ENCODE peak calls at places on chromosomes 5 and 9, in four cellular contexts. One of them, this sample, is unnamed.

GRCh38 chr9:34810187-34810524 is 100.2 kb upstream of the CCL21 start:
- DNase-seq in HepG2: no peak
- DNase-seq in K562: no peak
- DNase-seq in GM12878: no peak
- DNase-seq in this sample: no peak

GRCh38 chr5:178207917-178208280 is 3.6 kb downstream of the HNRNPAB start:
- DNase-seq in GM12878: no peak
- DNase-seq in HepG2: no peak
- DNase-seq in K562: no peak
- DNase-seq in this sample: no peak

GRCh38 chr5:133482033-133482432 is 130.3 kb downstream of the FSTL4 start:
- DNase-seq in K562: no peak
- DNase-seq in HepG2: no peak
- DNase-seq in GM12878: no peak
- DNase-seq in this sample: no peak

GRCh38 chr5:1368236-1368635 is 23.3 kb upstream of the CLPTM1L start:
- DNase-seq in K562: no peak
- DNase-seq in HepG2: no peak
- DNase-seq in GM12878: no peak
- DNase-seq in this sample: no peak

GRCh38 chr5:36904677-36905076 is 28.1 kb downstream of the NIPBL start:
- DNase-seq in HepG2: peak
- DNase-seq in GM12878: no peak
- DNase-seq in K562: no peak
- DNase-seq in this sample: no peak

GRCh38 chr5:133347039-133347438 is 265.3 kb downstream of the FSTL4 start:
- DNase-seq in HepG2: peak
- DNase-seq in K562: peak
- DNase-seq in GM12878: no peak
- DNase-seq in this sample: no peak

GRCh38 chr9:124769451-124770358 is 1.4 kb downstream of the NR6A1 start:
- DNase-seq in GM12878: no peak
- DNase-seq in K562: peak
- DNase-seq in HepG2: peak
- DNase-seq in this sample: peak

GRCh38 chr9:137243626-137244485 is 2.8 kb downstream of the TUBB4B start:
- DNase-seq in GM12878: no peak
- DNase-seq in HepG2: no peak
- DNase-seq in K562: peak
- DNase-seq in this sample: no peak

GRCh38 chr5:130151239-130151638 is 247.0 kb downstream of the CHSY3 start:
- DNase-seq in HepG2: no peak
- DNase-seq in K562: no peak
- DNase-seq in GM12878: no peak
- DNase-seq in this sample: no peak

GRCh38 chr9:3332802-3333201 is 193.0 kb downstream of the RFX3 start:
- DNase-seq in HepG2: no peak
- DNase-seq in GM12878: no peak
- DNase-seq in K562: no peak
- DNase-seq in this sample: no peak

GRCh38 chr9:23814243-23814642 is 11.8 kb downstream of the ELAVL2 start:
- DNase-seq in K562: no peak
- DNase-seq in HepG2: no peak
- DNase-seq in GM12878: no peak
- DNase-seq in this sample: no peak

GRCh38 chr9:4366649-4367330 is 66.9 kb upstream of the GLIS3 start:
- DNase-seq in GM12878: no peak
- DNase-seq in HepG2: peak
- DNase-seq in K562: peak
- DNase-seq in this sample: peak

GRCh38 chr5:36418172-36418979 is 116.7 kb upstream of the RANBP3L start:
- DNase-seq in HepG2: peak
- DNase-seq in GM12878: no peak
- DNase-seq in K562: no peak
- DNase-seq in this sample: no peak

GRCh38 chr9:88441301-88442007 is 53.2 kb downstream of the SPIN1 start:
- DNase-seq in GM12878: no peak
- DNase-seq in K562: no peak
- DNase-seq in HepG2: no peak
- DNase-seq in this sample: no peak

GRCh38 chr5:6488021-6488420 is 39.4 kb downstream of the UBE2QL1 start:
- DNase-seq in K562: no peak
- DNase-seq in GM12878: no peak
- DNase-seq in HepG2: no peak
- DNase-seq in this sample: no peak

GRCh38 chr5:35860686-35861085 is 4.0 kb downstream of the IL7R start:
- DNase-seq in GM12878: no peak
- DNase-seq in K562: no peak
- DNase-seq in HepG2: no peak
- DNase-seq in this sample: no peak

GRCh38 chr5:83662558-83662957 is 58.1 kb downstream of the HAPLN1 start:
- DNase-seq in GM12878: peak
- DNase-seq in HepG2: no peak
- DNase-seq in K562: no peak
- DNase-seq in this sample: no peak

GRCh38 chr5:134073404-134073803 is 41.1 kb upstream of the TCF7 start:
- DNase-seq in HepG2: no peak
- DNase-seq in GM12878: no peak
- DNase-seq in K562: no peak
- DNase-seq in this sample: no peak

GRCh38 chr5:147748590-147748989 is 33.9 kb downstream of the JAKMIP2 start:
- DNase-seq in K562: no peak
- DNase-seq in GM12878: no peak
- DNase-seq in HepG2: no peak
- DNase-seq in this sample: no peak

GRCh38 chr5:81250004-81250403 is 16.9 kb downstream of the CKMT2 start:
- DNase-seq in HepG2: no peak
- DNase-seq in GM12878: no peak
- DNase-seq in K562: no peak
- DNase-seq in this sample: no peak

GRCh38 chr5:54704341-54704740 is 186.8 kb downstream of the SNX18 start:
- DNase-seq in K562: no peak
- DNase-seq in GM12878: no peak
- DNase-seq in HepG2: no peak
- DNase-seq in this sample: no peak

GRCh38 chr5:74126294-74126693 is 500.3 kb downstream of the ARHGEF28 start:
- DNase-seq in HepG2: no peak
- DNase-seq in K562: no peak
- DNase-seq in GM12878: no peak
- DNase-seq in this sample: no peak

GRCh38 chr5:74123928-74124327 is 497.9 kb downstream of the ARHGEF28 start:
- DNase-seq in HepG2: no peak
- DNase-seq in GM12878: no peak
- DNase-seq in K562: no peak
- DNase-seq in this sample: no peak

GRCh38 chr5:74122979-74123575 is 497.1 kb downstream of the ARHGEF28 start:
- DNase-seq in GM12878: no peak
- DNase-seq in HepG2: no peak
- DNase-seq in K562: no peak
- DNase-seq in this sample: no peak

GRCh38 chr5:74122175-74122574 is 496.2 kb downstream of the ARHGEF28 start:
- DNase-seq in GM12878: no peak
- DNase-seq in HepG2: no peak
- DNase-seq in K562: no peak
- DNase-seq in this sample: no peak

GRCh38 chr5:74124826-74125225 is 498.8 kb downstream of the ARHGEF28 start:
- DNase-seq in GM12878: no peak
- DNase-seq in HepG2: no peak
- DNase-seq in K562: no peak
- DNase-seq in this sample: no peak
- TF ChIP-seq YY1 in GM12878: no peak
- TF ChIP-seq YY1 in HepG2: no peak
- TF ChIP-seq YY1 in K562: no peak
- TF ChIP-seq YY1 in this sample: no peak

GRCh38 chr5:15902050-15902449 is 277.5 kb downstream of the MARCHF11 start:
- DNase-seq in K562: no peak
- DNase-seq in GM12878: no peak
- DNase-seq in HepG2: no peak
- DNase-seq in this sample: no peak
- TF ChIP-seq MXI1 in K562: no peak
- TF ChIP-seq MXI1 in GM12878: no peak
- TF ChIP-seq MXI1 in HepG2: no peak
- TF ChIP-seq MXI1 in this sample: no peak

GRCh38 chr9:78163834-78164233 is 72.0 kb upstream of the CEP78 start:
- DNase-seq in HepG2: no peak
- DNase-seq in GM12878: no peak
- DNase-seq in K562: no peak
- DNase-seq in this sample: no peak

GRCh38 chr9:78167356-78167755 is 68.5 kb upstream of the CEP78 start:
- DNase-seq in GM12878: no peak
- DNase-seq in K562: no peak
- DNase-seq in HepG2: no peak
- DNase-seq in this sample: no peak
- TF ChIP-seq TAF1 in GM12878: no peak
- TF ChIP-seq TAF1 in K562: no peak
- TF ChIP-seq TAF1 in HepG2: no peak
- TF ChIP-seq TAF1 in this sample: no peak

DNA sequence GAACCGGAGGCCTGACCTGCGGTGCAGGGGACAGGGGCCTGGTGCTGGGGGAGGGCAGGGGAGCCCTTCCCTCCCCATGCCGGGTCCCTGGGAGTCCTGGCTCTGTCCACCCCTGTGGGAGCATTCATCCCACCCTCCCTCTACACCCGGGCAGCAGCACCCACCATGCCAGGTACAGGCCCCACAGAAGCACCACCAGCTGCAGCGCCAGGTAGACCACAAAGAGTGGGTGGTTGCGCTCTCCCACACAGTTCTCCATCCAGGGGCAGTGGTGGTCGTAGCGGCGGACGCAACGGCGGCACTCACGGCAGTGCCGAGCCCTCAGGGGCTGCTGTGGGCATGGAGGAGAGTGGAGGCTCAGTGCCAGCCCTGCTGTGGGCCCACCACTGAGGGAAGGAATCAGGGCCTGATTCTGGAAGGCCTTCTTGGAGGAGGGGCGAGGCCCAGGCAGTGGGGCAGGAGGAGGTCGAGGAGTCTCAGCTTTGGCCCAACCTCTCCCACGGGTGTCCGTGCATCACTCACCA is 2.4 kb downstream of the ZDHHC12 start:
- DNase-seq in HepG2: no peak
- DNase-seq in GM12878: no peak
- DNase-seq in K562: no peak
- DNase-seq in this sample: peak
- TF ChIP-seq YY1 in HepG2: no peak
- TF ChIP-seq YY1 in GM12878: no peak
- TF ChIP-seq YY1 in K562: no peak
- TF ChIP-seq YY1 in this sample: no peak

GRCh38 chr9:37035472-37036236 is 1.6 kb upstream of the PAX5 start:
- DNase-seq in GM12878: no peak
- DNase-seq in HepG2: no peak
- DNase-seq in K562: no peak
- DNase-seq in this sample: peak
- TF ChIP-seq MXI1 in GM12878: no peak
- TF ChIP-seq MXI1 in HepG2: no peak
- TF ChIP-seq MXI1 in K562: no peak
- TF ChIP-seq MXI1 in this sample: no peak

DNA sequence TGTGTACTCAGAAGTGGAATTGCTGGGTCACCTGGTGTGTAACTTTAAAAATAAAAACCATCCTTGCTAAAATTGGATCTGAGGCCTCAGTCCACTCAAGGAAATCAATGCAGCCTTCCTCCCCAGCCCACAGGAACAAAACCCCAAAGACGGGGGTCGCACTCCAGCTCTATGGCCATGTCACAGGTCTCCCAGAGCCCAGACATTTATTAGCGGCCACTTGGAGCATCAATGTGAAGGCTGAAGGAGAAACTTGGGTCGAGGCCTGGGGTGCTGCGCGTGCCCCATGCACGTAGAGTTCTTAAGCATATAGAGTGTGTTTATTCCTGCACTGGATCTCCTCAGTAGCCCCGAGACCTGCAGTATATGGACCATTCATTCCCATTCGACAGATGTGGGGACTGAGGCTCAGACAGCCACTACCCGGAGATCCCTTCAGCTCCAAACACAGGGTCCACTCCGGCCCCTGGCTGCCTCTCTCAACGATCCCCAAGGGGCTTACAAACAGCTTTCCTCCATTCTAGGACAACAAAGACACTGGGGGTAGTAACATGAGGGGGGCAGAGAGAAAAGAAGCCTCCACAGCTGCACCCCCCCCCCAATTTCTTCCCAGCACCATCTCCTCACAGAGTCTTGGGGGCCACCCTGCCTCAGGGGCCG is 14.3 kb upstream of the OLFM1 start:
- DNase-seq in K562: no peak
- DNase-seq in GM12878: no peak
- DNase-seq in HepG2: no peak
- DNase-seq in this sample: no peak
- TF ChIP-seq TAF1 in K562: no peak
- TF ChIP-seq TAF1 in GM12878: no peak
- TF ChIP-seq TAF1 in HepG2: no peak
- TF ChIP-seq TAF1 in this sample: no peak

GRCh38 chr9:98807811-98808195 is 333 bp downstream of the GALNT12 start:
- DNase-seq in K562: peak
- DNase-seq in HepG2: no peak
- DNase-seq in GM12878: no peak
- DNase-seq in this sample: no peak
- TF ChIP-seq YY1 in K562: no peak
- TF ChIP-seq YY1 in HepG2: no peak
- TF ChIP-seq YY1 in GM12878: peak
- TF ChIP-seq YY1 in this sample: no peak

DNA sequence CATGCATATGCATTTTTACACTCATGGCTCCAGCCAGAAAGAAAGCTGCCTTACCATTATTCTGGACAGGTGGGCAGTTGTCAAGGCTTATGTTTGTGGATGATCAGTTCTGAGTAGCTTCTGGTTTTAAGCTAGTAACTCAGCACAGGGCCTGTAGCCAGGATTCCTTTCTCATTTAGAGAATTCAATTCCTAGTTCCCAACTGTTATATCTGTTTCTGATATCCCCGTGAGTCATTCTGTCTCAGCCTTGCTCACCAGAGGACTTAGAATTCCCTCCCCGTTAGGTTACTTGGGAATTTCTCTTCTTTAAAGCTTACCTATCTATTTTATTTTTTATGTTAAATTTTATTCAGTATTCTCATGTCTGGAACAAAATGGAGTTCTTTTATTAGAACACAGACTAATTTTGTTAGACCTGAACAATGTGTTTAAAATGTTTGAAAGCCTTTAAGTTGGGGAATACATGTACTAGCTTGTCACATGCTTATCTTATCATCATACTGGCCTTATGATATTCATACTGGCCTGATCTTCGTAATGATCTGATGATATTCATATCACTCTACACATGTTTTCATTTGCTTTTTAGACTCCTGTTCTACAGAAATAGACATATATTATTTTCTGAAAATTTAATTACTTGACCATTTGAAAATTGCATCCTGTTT is 47.1 kb downstream of the CAST start:
- DNase-seq in HepG2: no peak
- DNase-seq in GM12878: no peak
- DNase-seq in K562: no peak
- DNase-seq in this sample: no peak
- TF ChIP-seq MXI1 in HepG2: no peak
- TF ChIP-seq MXI1 in GM12878: no peak
- TF ChIP-seq MXI1 in K562: no peak
- TF ChIP-seq MXI1 in this sample: no peak

This sample was measured in SK-N-SH.